ENCODE peak calls at places on chromosomes 13 and 19, in nine cellular contexts. V, I, W, Y, S, X, R, G and C are unnamed samples.
A peak's percentile ranks its signal among the peaks of the same experiment; 100 is the strongest.

GRCh38 chr19:41335467-41335866 is 18.3 kb downstream of the TGFB1 start:
- DNase-seq in V (no peak), I (no peak), W (no peak), Y (no peak), S (no peak), X (no peak), R (no peak), G (no peak), C (no peak)

GRCh38 chr13:51737609-51738008 is 66.4 kb downstream of the DHRS12 start:
- DNase-seq in V (no peak), I (no peak), W (no peak), Y (no peak), S (no peak), X (no peak), R (no peak), G (no peak), C (no peak)

GRCh38 chr13:66665991-66666390 is 564.1 kb downstream of the PCDH9 start:
- DNase-seq in V (peak; percentile 87), I (no peak), W (peak; percentile 71), Y (no peak), S (peak; percentile 51), X (no peak), R (peak; percentile 57), G (no peak), C (no peak)

GRCh38 chr13:109131698-109132257 is 502.4 kb downstream of the MYO16 start:
- DNase-seq in V (no peak), I (no peak), W (no peak), Y (no peak), S (no peak), X (no peak), R (no peak), G (no peak), C (no peak)

GRCh38 chr13:29125934-29126424 is 305.8 kb downstream of the MTUS2 start:
- DNase-seq in V (no peak), I (no peak), W (no peak), Y (no peak), S (no peak), X (no peak), R (no peak), G (no peak), C (no peak)

GRCh38 chr13:23828086-23828485 is 61.1 kb downstream of the MIPEP start:
- DNase-seq in V (no peak), I (no peak), W (no peak), Y (no peak), S (no peak), X (no peak), R (no peak), G (no peak), C (no peak)

GRCh38 chr19:38193445-38193844 is 30.6 kb downstream of the DPF1 start:
- DNase-seq in V (no peak), I (no peak), W (no peak), Y (no peak), S (no peak), X (no peak), R (no peak), G (no peak), C (no peak)

GRCh38 chr13:60165391-60166099 is 1.8 kb upstream of the DIAPH3 start:
- DNase-seq in V (no peak), I (no peak), W (no peak), Y (no peak), S (no peak), X (no peak), R (no peak), G (no peak), C (peak; percentile 21)

GRCh38 chr19:45079911-45080469 is 930 bp downstream of the GEMIN7 start:
- DNase-seq in V (no peak), I (no peak), W (no peak), Y (no peak), S (no peak), X (no peak), R (no peak), G (no peak), C (peak; percentile 65)

GRCh38 chr13:35714588-35714987 is 238.1 kb upstream of the MAB21L1 start:
- DNase-seq in V (no peak), I (no peak), W (no peak), Y (no peak), S (no peak), X (no peak), R (no peak), G (no peak), C (no peak)

GRCh38 chr19:41321600-41322270 is 11.8 kb downstream of the CCDC97 start:
- DNase-seq in V (peak; percentile 67), I (no peak), W (no peak), Y (no peak), S (peak; percentile 84), X (peak; percentile 62), R (peak; percentile 57), G (no peak), C (peak; percentile 56)

GRCh38 chr13:46751811-46752635 is 44.9 kb downstream of the ESD start:
- DNase-seq in V (no peak), I (peak; percentile 6), W (peak; percentile 19), Y (peak; percentile 59), S (peak; percentile 30), X (no peak), R (no peak), G (peak; percentile 8), C (peak; percentile 11)

GRCh38 chr19:46288896-46289588 is 7.8 kb upstream of the HIF3A start:
- DNase-seq in V (peak; percentile 97), I (no peak), W (no peak), Y (no peak), S (peak; percentile 60), X (peak; percentile 42), R (no peak), G (no peak), C (no peak)

GRCh38 chr19:13978306-13978705 is 26.0 kb downstream of the DCAF15 start:
- DNase-seq in V (peak; percentile 25), I (no peak), W (no peak), Y (no peak), S (peak; percentile 57), X (peak; percentile 92), R (no peak), G (no peak), C (peak; percentile 57)

GRCh38 chr19:42285546-42285945 is 16.4 kb upstream of the PRR19 start:
- DNase-seq in V (no peak), I (no peak), W (no peak), Y (no peak), S (no peak), X (no peak), R (no peak), G (no peak), C (peak; percentile 57)

GRCh38 chr19:56108447-56109195 is 12.5 kb downstream of the ZNF787 start:
- DNase-seq in V (no peak), I (no peak), W (no peak), Y (no peak), S (peak; percentile 75), X (peak; percentile 69), R (no peak), G (no peak), C (no peak)

GRCh38 chr13:80050252-80050651 is 290.7 kb downstream of the SPRY2 start:
- DNase-seq in V (no peak), I (no peak), W (no peak), Y (no peak), S (peak; percentile 24), X (no peak), R (no peak), G (no peak), C (no peak)

GRCh38 chr13:30308548-30308947 is 1.2 kb upstream of the KATNAL1 start:
- DNase-seq in V (no peak), I (no peak), W (no peak), Y (no peak), S (peak; percentile 29), X (no peak), R (peak; percentile 4), G (no peak), C (peak; percentile 82)

GRCh38 chr13:85236431-85236830 is 562.8 kb downstream of the SLITRK6 start:
- DNase-seq in V (peak; percentile 35), I (no peak), W (no peak), Y (no peak), S (no peak), X (no peak), R (peak; percentile 3), G (no peak), C (no peak)

GRCh38 chr13:92808007-92808406 is 418.6 kb upstream of the GPC6 start:
- DNase-seq in V (no peak), I (no peak), W (no peak), Y (no peak), S (no peak), X (no peak), R (no peak), G (no peak), C (no peak)

GRCh38 chr13:50893211-50893852 is 16.3 kb upstream of the RNASEH2B start:
- DNase-seq in V (no peak), I (no peak), W (no peak), Y (peak; percentile 56), S (peak; percentile 45), X (no peak), R (no peak), G (no peak), C (no peak)

GRCh38 chr19:15098505-15098904 is 8.7 kb upstream of the SYDE1 start:
- DNase-seq in V (no peak), I (no peak), W (no peak), Y (no peak), S (no peak), X (no peak), R (no peak), G (no peak), C (no peak)

GRCh38 chr19:18644144-18645034 is 7.6 kb downstream of the KLHL26 start:
- DNase-seq in V (no peak), I (no peak), W (no peak), Y (no peak), S (no peak), X (peak; percentile 24), R (no peak), G (no peak), C (no peak)